ENCODE peak calls at places on chromosomes 1 and 21, in four cellular contexts. O is uterus, P is adrenal gland, F is erythroblast. E is an unnamed sample.

GRCh38 chr21:46605759-46606426 is 1.0 kb upstream of the S100B start:
- DNase-seq in P (peak), F (no peak), O (no peak), E (no peak)

GRCh38 chr1:204645251-204645650 is 40.3 kb downstream of the LRRN2 start:
- DNase-seq in O (no peak), F (no peak), P (no peak), E (no peak)

GRCh38 chr1:62435231-62436038 is 1.4 kb upstream of the USP1 start:
- DNase-seq in P (peak), O (peak), F (peak), E (no peak)

GRCh38 chr1:210342986-210343780 is 14.5 kb downstream of the HHAT start:
- DNase-seq in O (no peak), P (no peak), F (no peak), E (peak)

GRCh38 chr1:171329251-171329650 is 15.3 kb downstream of the FMO4 start:
- DNase-seq in O (no peak), F (no peak), P (no peak), E (no peak)

GRCh38 chr1:75797606-75798216 is 1.0 kb downstream of the MSH4 start:
- DNase-seq in F (no peak), O (no peak), P (no peak), E (no peak)

GRCh38 chr21:39663066-39663465 is 50.3 kb downstream of the B3GALT5 start:
- DNase-seq in F (no peak), O (no peak), P (peak), E (no peak)

GRCh38 chr1:208054485-208054884 is 143.6 kb upstream of the CD34 start:
- DNase-seq in P (no peak), O (no peak), F (no peak), E (no peak)

GRCh38 chr1:197093226-197093887 is 26.3 kb upstream of the F13B start:
- DNase-seq in O (no peak), F (no peak), P (no peak), E (no peak)

GRCh38 chr1:39632491-39633417 is 6.7 kb downstream of the HEYL start:
- DNase-seq in O (peak), F (no peak), P (no peak), E (no peak)

GRCh38 chr1:107782192-107782845 is 182.7 kb downstream of the VAV3 start:
- DNase-seq in O (no peak), F (peak), P (no peak), E (peak)

DNA sequence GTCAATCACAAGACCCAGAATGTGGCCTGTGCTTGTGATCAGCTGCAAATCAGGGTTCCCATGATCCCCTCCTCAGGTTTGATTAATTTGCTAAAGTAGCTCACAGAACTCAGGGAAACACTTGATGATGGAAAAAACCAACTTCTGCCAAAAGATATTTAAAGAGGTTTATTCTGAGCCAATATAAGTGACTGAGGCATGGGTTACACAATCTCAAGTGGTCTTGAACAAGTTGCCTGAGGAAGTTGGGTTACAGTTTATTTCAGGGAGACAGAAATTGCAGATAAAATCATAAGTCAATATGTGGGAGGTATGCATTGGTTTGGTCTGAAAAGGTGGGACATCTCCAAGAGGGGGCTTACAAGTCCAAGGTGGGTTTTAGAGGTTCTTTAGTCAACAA is 243.1 kb downstream of the S1PR1 start:
- DNase-seq in F (no peak), P (no peak), O (no peak), E (no peak)
- TF ChIP-seq POLR2A in F (no peak), P (no peak), O (no peak), E (no peak)

GRCh38 chr1:1569341-1569740 is 5.3 kb downstream of the SSU72 start:
- DNase-seq in F (no peak), P (no peak), O (no peak), E (no peak)

GRCh38 chr1:1577367-1578011 is 2.8 kb upstream of the SSU72 start:
- DNase-seq in F (no peak), P (no peak), O (no peak), E (no peak)

GRCh38 chr1:1578371-1578940 is 3.8 kb upstream of the SSU72 start:
- DNase-seq in O (no peak), F (no peak), P (no peak), E (no peak)

GRCh38 chr1:1573843-1574720 is 581 bp downstream of the SSU72 start:
- DNase-seq in P (no peak), O (no peak), F (peak), E (peak)

GRCh38 chr1:1574721-1575537 is at the start of gene SSU72:
- DNase-seq in P (peak), F (peak), O (peak), E (peak)
- TF ChIP-seq POLR2A in P (peak), F (peak), O (peak), E (peak)

DNA sequence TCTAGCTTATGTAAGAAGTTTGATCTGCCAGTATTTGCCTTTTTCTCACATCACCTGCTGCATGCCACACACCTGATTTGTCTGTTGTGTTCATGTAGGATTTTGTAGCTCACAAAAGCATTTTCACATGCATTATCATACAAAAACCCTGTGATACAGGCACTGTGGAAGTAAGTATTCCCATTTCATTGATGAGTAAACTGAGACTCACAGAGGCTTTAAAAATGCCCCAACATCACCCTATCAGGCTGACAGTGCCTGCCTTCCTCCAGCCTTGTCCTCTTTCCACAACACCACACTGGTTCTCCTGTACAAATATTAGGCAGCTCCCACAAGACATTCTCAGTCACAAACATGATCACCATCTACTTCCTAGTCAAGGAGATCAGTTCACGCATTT is 85.9 kb upstream of the UBE2U start:
- DNase-seq in F (no peak), P (no peak), O (no peak), E (no peak)
- TF ChIP-seq POLR2A in F (no peak), P (no peak), O (no peak), E (no peak)

DNA sequence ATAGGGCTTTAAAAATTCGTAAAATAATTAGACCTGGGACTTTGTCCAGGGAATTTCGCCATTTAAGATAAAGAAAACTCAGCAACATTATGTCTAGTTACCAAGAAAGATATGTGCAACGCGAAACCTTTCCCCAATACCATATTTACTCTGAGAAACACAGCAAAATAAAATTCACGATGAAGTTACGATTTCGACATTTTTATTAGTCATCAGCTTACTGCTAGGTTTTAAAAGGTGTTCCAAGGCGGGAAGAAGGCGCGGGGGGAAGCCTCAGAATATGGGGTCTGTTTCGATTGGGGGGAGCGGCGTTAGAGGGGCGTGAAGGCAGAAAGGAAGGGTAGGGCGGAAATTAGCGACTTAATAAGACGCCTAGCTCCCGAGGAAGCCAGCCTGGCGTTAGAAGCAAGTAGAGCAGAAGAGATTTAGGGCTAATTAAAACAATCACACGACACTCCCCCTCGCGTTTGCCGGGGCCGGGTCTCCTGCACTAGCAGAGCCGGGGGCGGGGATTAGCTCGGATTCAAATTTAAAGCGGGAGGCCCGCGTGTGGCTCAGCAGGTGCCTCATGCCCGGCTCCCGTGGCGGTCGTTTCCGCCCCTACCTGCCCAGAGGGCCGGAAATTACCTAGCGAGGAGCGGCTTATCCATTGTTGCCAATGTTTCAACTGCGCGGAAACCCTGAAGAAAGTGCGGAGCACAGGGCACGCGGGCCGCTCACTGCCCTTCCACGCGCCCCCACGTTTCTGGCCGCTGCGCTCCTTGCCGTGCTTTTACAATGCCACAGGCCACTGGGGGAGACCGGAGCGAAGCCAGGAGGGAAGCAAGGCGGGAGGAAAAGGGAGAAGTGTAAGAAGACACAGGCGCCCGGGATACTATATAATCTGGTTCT is 795 bp upstream of the POU2F1 start:
- DNase-seq in F (peak), P (peak), O (peak), E (peak)
- TF ChIP-seq POLR2A in F (peak), P (peak), O (peak), E (peak)